ENCODE peak calls at places on chromosomes 6 and 20, in five cellular contexts. A is heart right ventricle, R is lower lobe of right lung, V is mesendoderm, L is right atrium auricular region. O is an unnamed sample. For H3K4me1 and H3K36me3, the result is how much of the 10 kb centered on the place peaks cover.

GRCh38 chr6:158445426-158446085 is 114.3 kb upstream of the TMEM181 start:
- DNase-seq in A (no peak), R (no peak), V (no peak), L (no peak), O (no peak)

GRCh38 chr6:33297956-33298772 is 578 bp downstream of the RGL2 start:
- DNase-seq in A (peak), R (peak), V (peak), L (peak), O (peak)

GRCh38 chr6:129276986-129277385 is 394.0 kb downstream of the LAMA2 start:
- DNase-seq in A (no peak), R (no peak), V (no peak), L (no peak), O (no peak)

GRCh38 chr6:108915258-108915657 is 67.0 kb downstream of the ARMC2 start:
- DNase-seq in A (no peak), R (no peak), V (no peak), L (no peak), O (no peak)

GRCh38 chr6:72704979-72705378 is 83.1 kb downstream of the KCNQ5 start:
- DNase-seq in A (no peak), R (no peak), V (no peak), L (no peak), O (no peak)

GRCh38 chr6:42359021-42359420 is 92.7 kb downstream of the TRERF1 start:
- DNase-seq in A (no peak), R (no peak), V (no peak), L (no peak), O (no peak)

GRCh38 chr20:19108181-19108580 is 104.3 kb upstream of the SLC24A3 start:
- DNase-seq in A (no peak), R (no peak), V (no peak), L (no peak), O (no peak)

GRCh38 chr6:46296586-46296985 is 125.8 kb upstream of the ENPP5 start:
- DNase-seq in A (no peak), R (no peak), V (no peak), L (no peak), O (no peak)

GRCh38 chr6:132198896-132199295 is 202.4 kb downstream of the MOXD1 start:
- DNase-seq in A (no peak), R (no peak), V (no peak), L (no peak), O (no peak)

GRCh38 chr20:21615617-21616080 is 89.8 kb upstream of the PAX1 start:
- DNase-seq in A (peak), R (peak), V (peak), L (no peak), O (peak)

GRCh38 chr6:141443668-141444067 is 689.1 kb upstream of the GJE1 start:
- DNase-seq in A (no peak), R (no peak), V (no peak), L (no peak), O (no peak)

GRCh38 chr6:110404602-110405001 is 10.8 kb downstream of the DDO start:
- DNase-seq in A (no peak), R (no peak), V (no peak), L (no peak), O (no peak)

GRCh38 chr20:54475334-54476287 is at the start of gene DOK5:
- DNase-seq in A (peak), R (peak), V (peak), L (peak), O (no peak)

GRCh38 chr6:138310294-138310693 is 67.4 kb upstream of the SMIM28 start:
- DNase-seq in A (no peak), R (no peak), V (no peak), L (no peak), O (no peak)

GRCh38 chr6:109790131-109790530 is 99.0 kb downstream of the FIG4 start:
- DNase-seq in A (no peak), R (no peak), V (peak), L (no peak), O (no peak)

GRCh38 chr6:93886416-93886815 is 467.1 kb upstream of the EPHA7 start:
- DNase-seq in A (no peak), R (no peak), V (no peak), L (no peak), O (no peak)

GRCh38 chr6:36131517-36132220 is 1.4 kb downstream of the MAPK13 start:
- DNase-seq in A (no peak), R (no peak), V (peak), L (peak), O (peak)

GRCh38 chr20:6122111-6122872 is 538 bp downstream of the FERMT1 start:
- DNase-seq in A (no peak), R (no peak), V (peak), L (no peak), O (no peak)

GRCh38 chr6:52049252-52050050 is 38.0 kb downstream of the PKHD1 start:
- DNase-seq in A (no peak), R (no peak), V (peak), L (no peak), O (no peak)

GRCh38 chr6:29797120-29797519 is 30.5 kb upstream of the HLA-G start:
- DNase-seq in A (no peak), R (no peak), V (no peak), L (no peak), O (no peak)

GRCh38 chr6:53484409-53485280 is 60.3 kb downstream of the GCLC start:
- DNase-seq in A (no peak), R (no peak), V (peak), L (peak), O (peak)

GRCh38 chr6:692858-693736 is at the start of gene EXOC2:
- DNase-seq in A (peak), R (peak), V (peak), L (peak), O (peak)

GRCh38 chr6:116468293-116468692 is 7.1 kb downstream of the CALHM6 start:
- DNase-seq in A (no peak), R (no peak), V (no peak), L (no peak), O (no peak)

GRCh38 chr20:46053416-46053815 is 24.4 kb downstream of the SLC12A5 start:
- DNase-seq in A (no peak), R (no peak), V (no peak), L (no peak), O (no peak)

GRCh38 chr20:47315339-47315662 is 41.2 kb downstream of the ZMYND8 start:
- DNase-seq in A (no peak), R (no peak), V (peak), L (no peak), O (no peak)

GRCh38 chr20:13671500-13672288 is 33.0 kb upstream of the TASP1 start:
- DNase-seq in A (no peak), R (no peak), V (no peak), L (no peak), O (no peak)

GRCh38 chr6:26660096-26660425 is 515 bp upstream of the ZNF322 start:
- DNase-seq in A (no peak), R (no peak), V (no peak), L (no peak), O (no peak)

GRCh38 chr6:37054171-37054570 is 48.7 kb downstream of the FGD2 start:
- DNase-seq in A (no peak), R (no peak), V (no peak), L (no peak), O (no peak)

GRCh38 chr6:74840953-74841352 is 364.9 kb downstream of the COL12A1 start:
- DNase-seq in A (no peak), R (no peak), V (no peak), L (no peak), O (no peak)

GRCh38 chr6:143288923-143289322 is 161.6 kb downstream of the ADAT2 start:
- DNase-seq in A (no peak), R (no peak), V (peak), L (no peak), O (no peak)

GRCh38 chr20:44691424-44692423 is 23.4 kb upstream of the CCN5 start:
- DNase-seq in A (peak), R (no peak), V (no peak), L (peak), O (no peak)

GRCh38 chr20:51497542-51498467 is 44.7 kb downstream of the NFATC2 start:
- DNase-seq in A (no peak), R (peak), V (no peak), L (no peak), O (no peak)

GRCh38 chr6:144064831-144065668 is 30.3 kb downstream of the SF3B5 start:
- DNase-seq in A (no peak), R (no peak), V (no peak), L (no peak), O (no peak)

GRCh38 chr20:45944151-45944964 is 9.9 kb downstream of the PCIF1 start:
- DNase-seq in A (no peak), R (no peak), V (no peak), L (no peak), O (no peak)

GRCh38 chr20:25035924-25036323 is 22.0 kb downstream of the ACSS1 start:
- DNase-seq in A (no peak), R (no peak), V (no peak), L (no peak), O (no peak)

GRCh38 chr20:25038103-25038410 is 19.9 kb downstream of the ACSS1 start:
- DNase-seq in A (no peak), R (no peak), V (no peak), L (no peak), O (no peak)

GRCh38 chr20:25038591-25039015 is 19.3 kb downstream of the ACSS1 start:
- DNase-seq in A (no peak), R (no peak), V (no peak), L (no peak), O (no peak)

GRCh38 chr20:25037288-25038102 is 20.4 kb downstream of the ACSS1 start:
- DNase-seq in A (no peak), R (no peak), V (no peak), L (no peak), O (no peak)

GRCh38 chr20:25036331-25036936 is 21.5 kb downstream of the ACSS1 start:
- DNase-seq in A (no peak), R (no peak), V (no peak), L (no peak), O (no peak)
- H3K4me3 ChIP-seq in A (no peak), R (no peak), V (no peak), L (no peak), O (no peak)

GRCh38 chr6:25399885-25400284 is 120.7 kb downstream of the CARMIL1 start:
- DNase-seq in A (no peak), R (no peak), V (no peak), L (no peak), O (no peak)

GRCh38 chr6:25404094-25404493 is 124.9 kb downstream of the CARMIL1 start:
- DNase-seq in A (no peak), R (no peak), V (no peak), L (no peak), O (no peak)

GRCh38 chr6:25403150-25403549 is 124.0 kb downstream of the CARMIL1 start:
- DNase-seq in A (no peak), R (no peak), V (no peak), L (no peak), O (no peak)

GRCh38 chr6:25401711-25402110 is 122.5 kb downstream of the CARMIL1 start:
- DNase-seq in A (no peak), R (no peak), V (no peak), L (no peak), O (no peak)

GRCh38 chr6:25402125-25402524 is 123.0 kb downstream of the CARMIL1 start:
- DNase-seq in A (no peak), R (no peak), V (no peak), L (no peak), O (no peak)
- H3K4me1 ChIP-seq in A (under half), R (under half), V (under half), L (under half), O (under half)

DNA sequence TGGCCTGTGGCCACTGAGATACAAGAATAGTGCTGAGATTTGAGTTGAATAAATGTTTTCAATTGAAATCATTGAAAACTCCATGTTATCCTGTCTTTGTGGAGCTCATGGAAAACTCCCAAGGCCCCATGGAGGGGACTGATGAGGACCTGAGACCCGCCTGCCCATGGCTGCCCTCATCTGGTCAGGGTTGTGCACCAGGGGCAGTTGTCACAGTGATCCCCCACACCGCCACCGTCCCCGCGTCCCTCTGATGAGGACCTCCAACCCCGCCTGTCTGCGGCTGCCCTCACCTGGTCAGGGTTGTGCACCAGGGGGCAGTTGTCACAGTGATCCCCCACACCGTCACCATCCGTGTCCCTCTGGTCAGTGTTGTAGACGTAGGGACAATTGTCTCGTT is 27.8 kb downstream of the THBS2 start:
- DNase-seq in A (no peak), R (no peak), V (no peak), L (no peak), O (peak)
- H3K36me3 ChIP-seq in A (under half), R (under half), V (under half), L (under half), O (under half)

DNA sequence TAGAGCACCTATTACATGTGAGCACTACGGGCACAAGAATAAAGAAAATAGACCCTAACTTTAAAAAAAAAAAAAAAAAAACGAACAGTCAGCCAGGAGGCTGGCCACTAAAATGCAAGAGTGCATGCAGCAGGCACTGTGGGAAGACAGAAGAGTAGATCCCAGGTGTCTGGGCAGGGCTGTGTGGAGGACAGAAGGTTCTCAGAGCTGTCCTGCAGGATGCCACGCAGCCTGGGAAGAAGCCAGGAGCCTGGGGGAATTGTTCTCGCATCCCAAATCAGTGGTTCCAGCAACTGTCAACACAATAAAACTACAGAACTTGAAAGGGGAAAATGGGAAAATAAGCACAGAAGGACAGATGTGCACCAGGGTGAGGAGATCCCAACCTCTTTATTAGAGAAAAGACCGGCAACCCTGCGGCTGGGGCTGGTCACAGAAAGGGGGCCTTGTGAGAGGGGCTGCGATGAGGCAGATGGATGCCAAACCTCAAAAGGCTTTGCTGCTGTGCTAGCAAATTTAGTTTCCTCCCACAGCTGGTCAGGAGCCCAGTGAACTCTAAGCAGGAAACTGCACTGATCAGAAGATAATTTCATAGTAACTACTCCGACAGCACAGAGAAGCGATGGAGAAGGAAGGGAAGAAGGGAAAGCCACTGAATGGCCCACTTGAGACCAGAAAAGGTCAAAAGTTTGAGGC is 30.9 kb downstream of the MAP3K5 start:
- DNase-seq in A (no peak), R (no peak), V (no peak), L (no peak), O (no peak)
- H3K4me3 ChIP-seq in A (peak), R (peak), V (no peak), L (no peak), O (peak)

DNA sequence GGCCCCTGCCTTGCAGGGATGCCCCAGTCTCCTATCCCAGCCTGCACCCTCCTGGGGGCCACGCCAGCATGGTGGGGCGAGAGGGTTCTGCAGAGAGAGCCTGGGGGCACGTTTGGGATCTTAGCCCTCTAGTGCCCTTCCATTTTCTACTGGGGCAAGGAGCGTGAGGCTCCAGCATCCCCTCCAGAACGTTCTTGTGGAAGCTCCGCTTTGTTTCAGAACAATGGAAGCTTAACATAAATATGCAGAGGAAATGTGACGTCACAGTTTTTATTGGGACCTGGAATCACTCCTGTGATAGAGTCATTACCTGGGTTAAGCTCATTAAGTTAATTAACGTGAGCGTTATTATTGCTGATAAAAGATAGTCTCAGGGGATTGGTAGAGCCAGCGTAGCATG is 19.6 kb downstream of the BHLHE23 start:
- DNase-seq in A (no peak), R (no peak), V (no peak), L (no peak), O (no peak)
- H3K4me1 ChIP-seq in A (under half), R (under half), V (under half), L (under half), O (under half)

O was measured in stomach.